ENCODE peak calls at places on chromosomes 1 and 21, in eight cellular contexts. K, C, H, A, O, M, Z and Q are unnamed samples.

GRCh38 chr1:40438391-40439015 is 11.8 kb upstream of the ZFP69B start:
- DNase-seq in K (no peak), C (no peak), H (peak), A (no peak), O (no peak), M (peak), Z (no peak), Q (peak)

GRCh38 chr1:42221952-42222606 is 57.5 kb upstream of the GUCA2A start:
- DNase-seq in K (no peak), C (peak), H (peak), A (no peak), O (no peak), M (no peak), Z (no peak), Q (no peak)

GRCh38 chr1:40944326-40944725 is 35.2 kb upstream of the CTPS1 start:
- DNase-seq in K (no peak), C (peak), H (peak), A (no peak), O (peak), M (no peak), Z (no peak), Q (no peak)

GRCh38 chr21:28473530-28474225 is 519.0 kb downstream of the LTN1 start:
- DNase-seq in K (no peak), C (no peak), H (no peak), A (no peak), O (no peak), M (no peak), Z (no peak), Q (no peak)

GRCh38 chr1:32494711-32495337 is 30.0 kb downstream of the ZBTB8B start:
- DNase-seq in K (no peak), C (no peak), H (peak), A (no peak), O (no peak), M (no peak), Z (no peak), Q (no peak)

GRCh38 chr1:224447251-224447650 is 12.7 kb upstream of the WDR26 start:
- DNase-seq in K (no peak), C (no peak), H (peak), A (no peak), O (no peak), M (no peak), Z (peak), Q (no peak)

GRCh38 chr1:6003568-6004411 is 11.6 kb upstream of the NPHP4 start:
- DNase-seq in K (peak), C (no peak), H (no peak), A (no peak), O (no peak), M (no peak), Z (no peak), Q (no peak)

GRCh38 chr1:162422662-162423375 is 10.9 kb upstream of the SH2D1B start:
- DNase-seq in K (no peak), C (no peak), H (no peak), A (no peak), O (no peak), M (no peak), Z (no peak), Q (no peak)

GRCh38 chr1:57832616-57833015 is 408.8 kb upstream of the DAB1 start:
- DNase-seq in K (no peak), C (no peak), H (no peak), A (no peak), O (no peak), M (no peak), Z (no peak), Q (no peak)

GRCh38 chr1:109739738-109740614 is 862 bp downstream of the GSTM3 start:
- DNase-seq in K (peak), C (no peak), H (peak), A (no peak), O (peak), M (peak), Z (peak), Q (peak)

GRCh38 chr1:87794788-87795614 is 466.3 kb downstream of the LMO4 start:
- DNase-seq in K (no peak), C (peak), H (peak), A (peak), O (no peak), M (no peak), Z (no peak), Q (no peak)

GRCh38 chr1:2108213-2108876 is 58.1 kb downstream of the PRKCZ start:
- DNase-seq in K (no peak), C (no peak), H (peak), A (no peak), O (no peak), M (no peak), Z (peak), Q (peak)

GRCh38 chr1:4724695-4725250 is 70.4 kb downstream of the AJAP1 start:
- DNase-seq in K (no peak), C (no peak), H (no peak), A (no peak), O (no peak), M (peak), Z (no peak), Q (no peak)

GRCh38 chr1:87968259-87968955 is 639.7 kb downstream of the LMO4 start:
- DNase-seq in K (no peak), C (peak), H (peak), A (peak), O (no peak), M (no peak), Z (peak), Q (no peak)

GRCh38 chr1:115183158-115183557 is 93.9 kb upstream of the TSPAN2 start:
- DNase-seq in K (no peak), C (no peak), H (no peak), A (no peak), O (no peak), M (no peak), Z (no peak), Q (no peak)

DNA sequence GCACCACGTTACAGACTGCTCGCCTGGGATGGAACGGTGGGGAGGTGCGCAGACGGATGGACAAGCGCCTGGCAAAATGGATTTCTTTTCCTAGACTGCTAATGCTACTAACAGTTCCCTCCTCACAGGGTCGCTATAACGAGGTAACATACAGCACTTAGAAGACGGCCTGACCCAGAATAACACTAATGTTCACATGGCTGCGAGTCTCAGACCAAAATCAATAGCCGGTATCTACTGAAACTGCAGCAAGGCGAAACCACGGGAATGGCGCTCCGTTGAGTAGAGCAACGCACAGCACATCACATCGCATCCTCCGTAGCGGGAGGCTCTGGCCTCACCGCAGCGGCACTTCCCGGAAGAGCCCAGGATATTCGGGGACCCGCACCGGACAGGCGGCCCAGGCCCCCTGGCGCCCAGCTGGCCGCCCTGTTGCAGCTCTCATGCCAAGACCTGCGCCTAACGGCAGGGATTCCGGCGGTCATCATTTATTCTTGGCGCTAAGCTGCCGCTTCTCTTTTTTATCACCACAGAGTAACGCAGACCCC is 46.6 kb downstream of the VPS26C start:
- DNase-seq in K (peak), C (peak), H (peak), A (no peak), O (no peak), M (peak), Z (no peak), Q (peak)
- TF ChIP-seq CTCF in K (no peak), C (no peak), H (peak), A (no peak), O (no peak), M (no peak), Z (no peak), Q (peak)

GRCh38 chr1:16981269-16981849 is 939 bp upstream of the MFAP2 start:
- DNase-seq in K (no peak), C (peak), H (peak), A (no peak), O (no peak), M (no peak), Z (no peak), Q (no peak)
- TF ChIP-seq CTCF in K (no peak), C (no peak), H (no peak), A (no peak), O (no peak), M (no peak), Z (no peak), Q (no peak)

DNA sequence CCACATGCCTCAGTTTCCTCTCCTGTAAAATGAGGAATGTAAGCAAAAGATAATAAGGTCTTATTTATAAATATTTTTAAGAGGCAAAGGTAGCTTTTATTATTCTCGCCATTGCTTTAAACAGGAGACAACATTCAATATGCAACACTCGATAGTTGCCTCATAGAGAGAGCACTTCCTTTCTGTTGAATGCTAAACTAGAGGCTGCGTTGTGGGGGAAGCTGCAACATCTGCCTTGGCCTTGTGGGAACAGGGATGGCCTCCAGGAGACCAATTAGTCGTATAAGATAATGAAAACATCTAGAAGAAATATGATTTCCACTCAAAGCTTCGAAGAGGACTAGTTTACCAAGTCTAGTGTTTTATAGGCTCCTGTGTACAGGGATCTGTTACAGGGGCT is 3.5 kb downstream of the OSCP1 start:
- DNase-seq in K (no peak), C (no peak), H (no peak), A (no peak), O (no peak), M (no peak), Z (no peak), Q (no peak)
- TF ChIP-seq CTCF in K (no peak), C (no peak), H (no peak), A (no peak), O (no peak), M (no peak), Z (no peak), Q (no peak)

GRCh38 chr21:44377201-44377921 is 23.9 kb downstream of the TRPM2 start:
- DNase-seq in K (no peak), C (no peak), H (no peak), A (no peak), O (no peak), M (no peak), Z (no peak), Q (no peak)
- TF ChIP-seq CTCF in K (no peak), C (no peak), H (no peak), A (no peak), O (no peak), M (no peak), Z (no peak), Q (no peak)